ENCODE peak calls at places on chromosomes 5 and 9, in six cellular contexts. U, O, K, P, M and V are unnamed samples.

GRCh38 chr9:9612755-9613154 is 1000.0 kb downstream of the PTPRD start:
- DNase-seq in U (no peak), O (no peak), K (no peak), M (no peak), P (no peak), V (no peak)

GRCh38 chr5:51326844-51327243 is 56.4 kb upstream of the ISL1 start:
- DNase-seq in P (no peak), K (peak; percentile 19), M (no peak), O (no peak), U (no peak), V (no peak)

GRCh38 chr9:33099754-33100153 is 23.3 kb upstream of the SMU1 start:
- DNase-seq in U (no peak), K (no peak), P (no peak), O (no peak), M (no peak), V (no peak)

GRCh38 chr9:88011005-88011766 is 36.9 kb upstream of the CDK20 start:
- DNase-seq in O (peak; percentile 26), U (no peak), P (no peak), K (no peak), M (peak; percentile 16), V (no peak)

GRCh38 chr5:159951387-159951786 is 35.1 kb downstream of the ADRA1B start:
- DNase-seq in P (peak; percentile 30), U (no peak), K (no peak), O (peak; percentile 28), M (peak; percentile 24), V (peak; percentile 36)

GRCh38 chr5:152349683-152350526 is 55.2 kb downstream of the NMUR2 start:
- DNase-seq in O (peak; percentile 50), K (no peak), M (peak; percentile 12), U (peak; percentile 8), P (peak; percentile 61), V (peak; percentile 29)

GRCh38 chr5:91418158-91418557 is 35.0 kb upstream of the ARRDC3 start:
- DNase-seq in O (no peak), M (no peak), K (no peak), P (no peak), U (no peak), V (no peak)

GRCh38 chr5:1523793-1524480 is at the start of gene LPCAT1:
- DNase-seq in O (peak; percentile 94), U (peak; percentile 80), P (peak; percentile 72), K (peak; percentile 51), M (peak; percentile 68), V (peak; percentile 82)

GRCh38 chr5:180817847-180818246 is 15.2 kb upstream of the MGAT1 start:
- DNase-seq in K (no peak), U (no peak), O (no peak), M (no peak), P (no peak), V (no peak)

GRCh38 chr9:87662808-87663528 is 63.0 kb upstream of the CTSL start:
- DNase-seq in U (peak; percentile 66), P (peak; percentile 94), O (peak; percentile 81), K (peak; percentile 35), M (peak; percentile 85), V (peak; percentile 90)

GRCh38 chr9:21830589-21830988 is 28.2 kb downstream of the MTAP start:
- DNase-seq in P (no peak), M (peak; percentile 74), O (no peak), U (no peak), K (no peak), V (no peak)

GRCh38 chr5:154851351-154851750 is 948 bp upstream of the FAXDC2 start:
- DNase-seq in U (no peak), K (no peak), O (no peak), P (no peak), M (no peak), V (no peak)

GRCh38 chr9:135748676-135749075 is 46.7 kb downstream of the KCNT1 start:
- DNase-seq in U (no peak), P (no peak), M (no peak), K (no peak), O (no peak), V (no peak)

GRCh38 chr5:16853511-16853910 is 82.6 kb downstream of the MYO10 start:
- DNase-seq in K (no peak), P (no peak), O (no peak), M (no peak), U (no peak), V (no peak)

GRCh38 chr5:107303581-107303980 is 367.2 kb downstream of the EFNA5 start:
- DNase-seq in K (no peak), M (no peak), O (no peak), U (no peak), P (no peak), V (no peak)

GRCh38 chr9:137266589-137267453 is 10.7 kb upstream of the TOR4A start:
- DNase-seq in P (no peak), M (no peak), K (no peak), U (no peak), O (no peak), V (no peak)

GRCh38 chr9:132181796-132182521 is 20.1 kb downstream of the NTNG2 start:
- DNase-seq in U (no peak), M (peak; percentile 15), P (no peak), O (no peak), K (no peak), V (peak; percentile 96)

GRCh38 chr9:115999498-115999897 is 154.1 kb upstream of the PAPPA start:
- DNase-seq in M (peak; percentile 78), O (no peak), K (no peak), P (no peak), U (no peak), V (no peak)

GRCh38 chr9:78671785-78672184 is 374.9 kb downstream of the PSAT1 start:
- DNase-seq in U (no peak), P (no peak), O (no peak), M (peak; percentile 12), K (no peak), V (no peak)

GRCh38 chr5:33929925-33930690 is 6.1 kb upstream of the RXFP3 start:
- DNase-seq in K (no peak), O (no peak), P (no peak), M (no peak), U (no peak), V (no peak)

GRCh38 chr5:91245871-91246270 is 137.2 kb downstream of the ARRDC3 start:
- DNase-seq in M (no peak), K (no peak), P (no peak), U (no peak), O (no peak), V (no peak)

GRCh38 chr5:132060501-132061161 is at the start of gene IL3:
- DNase-seq in K (no peak), P (no peak), U (no peak), M (no peak), O (no peak), V (no peak)

GRCh38 chr5:65926893-65927292 is 518 bp downstream of the ERBIN start:
- DNase-seq in O (no peak), U (no peak), K (no peak), M (no peak), P (no peak), V (no peak)

GRCh38 chr9:2837915-2838314 is 6.0 kb downstream of the PUM3 start:
- DNase-seq in U (no peak), M (no peak), P (no peak), O (no peak), K (no peak), V (no peak)

GRCh38 chr9:81513049-81513448 is 176.3 kb downstream of the TLE1 start:
- DNase-seq in U (no peak), O (no peak), P (no peak), M (no peak), K (no peak), V (no peak)